ENCODE peak calls at places on chromosomes 3 and 15, in six cellular contexts. One of them, this sample, is unnamed.
A peak's percentile ranks its signal among the peaks of the same experiment; 100 is the strongest.

GRCh38 chr15:51117270-51117669 is 22.6 kb upstream of the TNFAIP8L3 start:
- DNase-seq in mesendoderm: no peak
- DNase-seq in MM.1S: no peak
- DNase-seq in cardiac fibroblast: peak; percentile 53
- DNase-seq in activated gamma-delta T cell treated with Interleukin-2 at 50 U/mL for 16 hours: no peak
- DNase-seq in T-helper 2 cell: no peak
- DNase-seq in this sample: no peak

GRCh38 chr3:193998628-193999027 is 137.3 kb upstream of the HES1 start:
- DNase-seq in activated gamma-delta T cell treated with Interleukin-2 at 50 U/mL for 16 hours: no peak
- DNase-seq in cardiac fibroblast: no peak
- DNase-seq in MM.1S: no peak
- DNase-seq in mesendoderm: no peak
- DNase-seq in T-helper 2 cell: no peak
- DNase-seq in this sample: no peak

GRCh38 chr3:127356381-127356780 is 68.5 kb upstream of the PRR20G start:
- DNase-seq in activated gamma-delta T cell treated with Interleukin-2 at 50 U/mL for 16 hours: no peak
- DNase-seq in mesendoderm: no peak
- DNase-seq in cardiac fibroblast: no peak
- DNase-seq in MM.1S: no peak
- DNase-seq in T-helper 2 cell: no peak
- DNase-seq in this sample: no peak

GRCh38 chr15:70479785-70480184 is 283.6 kb downstream of the UACA start:
- DNase-seq in cardiac fibroblast: no peak
- DNase-seq in MM.1S: no peak
- DNase-seq in mesendoderm: no peak
- DNase-seq in T-helper 2 cell: no peak
- DNase-seq in activated gamma-delta T cell treated with Interleukin-2 at 50 U/mL for 16 hours: no peak
- DNase-seq in this sample: no peak

GRCh38 chr3:111895079-111895478 is 36.0 kb downstream of the PHLDB2 start:
- DNase-seq in cardiac fibroblast: peak; percentile 79
- DNase-seq in activated gamma-delta T cell treated with Interleukin-2 at 50 U/mL for 16 hours: no peak
- DNase-seq in T-helper 2 cell: no peak
- DNase-seq in mesendoderm: peak; percentile 59
- DNase-seq in MM.1S: peak; percentile 28
- DNase-seq in this sample: no peak

GRCh38 chr3:48194446-48195071 is 6.3 kb upstream of the CDC25A start:
- DNase-seq in activated gamma-delta T cell treated with Interleukin-2 at 50 U/mL for 16 hours: no peak
- DNase-seq in mesendoderm: peak; percentile 82
- DNase-seq in cardiac fibroblast: peak; percentile 72
- DNase-seq in MM.1S: peak; percentile 9
- DNase-seq in T-helper 2 cell: no peak
- DNase-seq in this sample: no peak

GRCh38 chr3:176347424-176348146 is 849.7 kb downstream of the TBL1XR1 start:
- DNase-seq in mesendoderm: no peak
- DNase-seq in activated gamma-delta T cell treated with Interleukin-2 at 50 U/mL for 16 hours: no peak
- DNase-seq in MM.1S: no peak
- DNase-seq in cardiac fibroblast: no peak
- DNase-seq in T-helper 2 cell: no peak
- DNase-seq in this sample: no peak

GRCh38 chr3:179436517-179436916 is 14.8 kb downstream of the GNB4 start:
- DNase-seq in T-helper 2 cell: no peak
- DNase-seq in mesendoderm: no peak
- DNase-seq in cardiac fibroblast: no peak
- DNase-seq in MM.1S: no peak
- DNase-seq in activated gamma-delta T cell treated with Interleukin-2 at 50 U/mL for 16 hours: no peak
- DNase-seq in this sample: no peak

GRCh38 chr3:107791450-107791849 is 268.7 kb downstream of the BBX start:
- DNase-seq in cardiac fibroblast: no peak
- DNase-seq in mesendoderm: no peak
- DNase-seq in MM.1S: no peak
- DNase-seq in T-helper 2 cell: no peak
- DNase-seq in activated gamma-delta T cell treated with Interleukin-2 at 50 U/mL for 16 hours: no peak
- DNase-seq in this sample: no peak

GRCh38 chr3:10551821-10552630 is 46.6 kb upstream of the ATP2B2 start:
- DNase-seq in T-helper 2 cell: peak; percentile 33
- DNase-seq in cardiac fibroblast: no peak
- DNase-seq in mesendoderm: no peak
- DNase-seq in activated gamma-delta T cell treated with Interleukin-2 at 50 U/mL for 16 hours: peak; percentile 72
- DNase-seq in MM.1S: no peak
- DNase-seq in this sample: peak; percentile 79

GRCh38 chr3:151644986-151645385 is 88.7 kb upstream of the AADACL2 start:
- DNase-seq in MM.1S: no peak
- DNase-seq in mesendoderm: no peak
- DNase-seq in activated gamma-delta T cell treated with Interleukin-2 at 50 U/mL for 16 hours: no peak
- DNase-seq in T-helper 2 cell: no peak
- DNase-seq in cardiac fibroblast: no peak
- DNase-seq in this sample: no peak

GRCh38 chr15:33107950-33108349 is 86.6 kb downstream of the FMN1 start:
- DNase-seq in activated gamma-delta T cell treated with Interleukin-2 at 50 U/mL for 16 hours: no peak
- DNase-seq in cardiac fibroblast: peak; percentile 21
- DNase-seq in T-helper 2 cell: no peak
- DNase-seq in MM.1S: no peak
- DNase-seq in mesendoderm: no peak
- DNase-seq in this sample: no peak

GRCh38 chr15:73338058-73338457 is 30.7 kb downstream of the HCN4 start:
- DNase-seq in mesendoderm: no peak
- DNase-seq in activated gamma-delta T cell treated with Interleukin-2 at 50 U/mL for 16 hours: no peak
- DNase-seq in MM.1S: no peak
- DNase-seq in cardiac fibroblast: no peak
- DNase-seq in T-helper 2 cell: no peak
- DNase-seq in this sample: no peak

GRCh38 chr3:108437439-108437838 is 73.0 kb downstream of the MYH15 start:
- DNase-seq in cardiac fibroblast: no peak
- DNase-seq in MM.1S: no peak
- DNase-seq in T-helper 2 cell: no peak
- DNase-seq in mesendoderm: peak; percentile 2
- DNase-seq in activated gamma-delta T cell treated with Interleukin-2 at 50 U/mL for 16 hours: no peak
- DNase-seq in this sample: no peak